ENCODE peak calls at places on chromosomes 11 and 22, in seven cellular contexts. One of them, this sample, is unnamed.

GRCh38 chr11:3880724-3881123 is 25.3 kb downstream of the STIM1 start:
- DNase-seq in DND-41: no peak
- DNase-seq in H7: no peak
- DNase-seq in CD8-positive, alpha-beta T cell: no peak
- DNase-seq in body of pancreas: no peak
- DNase-seq in fibroblast of mammary gland: peak
- DNase-seq in HCT116: no peak
- DNase-seq in this sample: no peak

GRCh38 chr11:130772266-130773227 is 143.7 kb downstream of the SNX19 start:
- DNase-seq in body of pancreas: peak
- DNase-seq in CD8-positive, alpha-beta T cell: no peak
- DNase-seq in DND-41: no peak
- DNase-seq in fibroblast of mammary gland: peak
- DNase-seq in H7: no peak
- DNase-seq in HCT116: no peak
- DNase-seq in this sample: no peak

GRCh38 chr11:63944987-63945386 is 6.2 kb downstream of the NAA40 start:
- DNase-seq in fibroblast of mammary gland: peak
- DNase-seq in HCT116: no peak
- DNase-seq in body of pancreas: peak
- DNase-seq in DND-41: no peak
- DNase-seq in CD8-positive, alpha-beta T cell: no peak
- DNase-seq in H7: no peak
- DNase-seq in this sample: no peak

GRCh38 chr22:43002198-43002577 is 12.8 kb downstream of the PACSIN2 start:
- DNase-seq in H7: no peak
- DNase-seq in HCT116: no peak
- DNase-seq in body of pancreas: no peak
- DNase-seq in DND-41: no peak
- DNase-seq in fibroblast of mammary gland: peak
- DNase-seq in CD8-positive, alpha-beta T cell: no peak
- DNase-seq in this sample: no peak

GRCh38 chr11:126592496-126593410 is 237.3 kb downstream of the ST3GAL4 start:
- DNase-seq in CD8-positive, alpha-beta T cell: no peak
- DNase-seq in fibroblast of mammary gland: no peak
- DNase-seq in HCT116: no peak
- DNase-seq in H7: peak
- DNase-seq in DND-41: no peak
- DNase-seq in body of pancreas: no peak
- DNase-seq in this sample: no peak

GRCh38 chr22:29717789-29718188 is 2.0 kb upstream of the CABP7 start:
- DNase-seq in fibroblast of mammary gland: no peak
- DNase-seq in H7: no peak
- DNase-seq in CD8-positive, alpha-beta T cell: no peak
- DNase-seq in DND-41: no peak
- DNase-seq in body of pancreas: no peak
- DNase-seq in HCT116: no peak
- DNase-seq in this sample: no peak

GRCh38 chr11:19979519-19979845 is 180.8 kb downstream of the DBX1 start:
- DNase-seq in H7: no peak
- DNase-seq in DND-41: no peak
- DNase-seq in body of pancreas: no peak
- DNase-seq in CD8-positive, alpha-beta T cell: no peak
- DNase-seq in fibroblast of mammary gland: no peak
- DNase-seq in HCT116: no peak
- DNase-seq in this sample: no peak

GRCh38 chr22:44883011-44883421 is 126.8 kb downstream of the PHF21B start:
- DNase-seq in H7: peak
- DNase-seq in HCT116: no peak
- DNase-seq in DND-41: no peak
- DNase-seq in body of pancreas: no peak
- DNase-seq in CD8-positive, alpha-beta T cell: no peak
- DNase-seq in fibroblast of mammary gland: no peak
- DNase-seq in this sample: no peak

GRCh38 chr11:132886335-132886734 is 646.0 kb downstream of the OPCML start:
- DNase-seq in DND-41: no peak
- DNase-seq in H7: no peak
- DNase-seq in fibroblast of mammary gland: no peak
- DNase-seq in HCT116: no peak
- DNase-seq in body of pancreas: no peak
- DNase-seq in CD8-positive, alpha-beta T cell: no peak
- DNase-seq in this sample: no peak

GRCh38 chr11:129505266-129505665 is 129.6 kb downstream of the BARX2 start:
- DNase-seq in fibroblast of mammary gland: no peak
- DNase-seq in DND-41: no peak
- DNase-seq in HCT116: no peak
- DNase-seq in H7: no peak
- DNase-seq in CD8-positive, alpha-beta T cell: no peak
- DNase-seq in body of pancreas: no peak
- DNase-seq in this sample: no peak

GRCh38 chr11:119907122-119907933 is 178.3 kb upstream of the NECTIN1 start:
- DNase-seq in H7: no peak
- DNase-seq in DND-41: no peak
- DNase-seq in body of pancreas: peak
- DNase-seq in CD8-positive, alpha-beta T cell: no peak
- DNase-seq in fibroblast of mammary gland: no peak
- DNase-seq in HCT116: no peak
- DNase-seq in this sample: no peak

GRCh38 chr11:5171856-5172255 is 17.3 kb upstream of the OR52A1 start:
- DNase-seq in body of pancreas: no peak
- DNase-seq in H7: no peak
- DNase-seq in CD8-positive, alpha-beta T cell: no peak
- DNase-seq in fibroblast of mammary gland: no peak
- DNase-seq in HCT116: no peak
- DNase-seq in DND-41: no peak
- DNase-seq in this sample: no peak

GRCh38 chr11:32259641-32260081 is 168.8 kb downstream of the RCN1 start:
- DNase-seq in H7: no peak
- DNase-seq in HCT116: no peak
- DNase-seq in body of pancreas: no peak
- DNase-seq in fibroblast of mammary gland: peak
- DNase-seq in CD8-positive, alpha-beta T cell: no peak
- DNase-seq in DND-41: peak
- DNase-seq in this sample: peak

GRCh38 chr11:32255876-32256275 is 165.0 kb downstream of the RCN1 start:
- DNase-seq in CD8-positive, alpha-beta T cell: no peak
- DNase-seq in HCT116: no peak
- DNase-seq in DND-41: no peak
- DNase-seq in H7: no peak
- DNase-seq in fibroblast of mammary gland: no peak
- DNase-seq in body of pancreas: no peak
- DNase-seq in this sample: no peak
- H3K4me3 ChIP-seq in CD8-positive, alpha-beta T cell: no peak
- H3K4me3 ChIP-seq in HCT116: no peak
- H3K4me3 ChIP-seq in DND-41: no peak
- H3K4me3 ChIP-seq in H7: no peak
- H3K4me3 ChIP-seq in fibroblast of mammary gland: no peak
- H3K4me3 ChIP-seq in body of pancreas: no peak
- H3K4me3 ChIP-seq in this sample: no peak

DNA sequence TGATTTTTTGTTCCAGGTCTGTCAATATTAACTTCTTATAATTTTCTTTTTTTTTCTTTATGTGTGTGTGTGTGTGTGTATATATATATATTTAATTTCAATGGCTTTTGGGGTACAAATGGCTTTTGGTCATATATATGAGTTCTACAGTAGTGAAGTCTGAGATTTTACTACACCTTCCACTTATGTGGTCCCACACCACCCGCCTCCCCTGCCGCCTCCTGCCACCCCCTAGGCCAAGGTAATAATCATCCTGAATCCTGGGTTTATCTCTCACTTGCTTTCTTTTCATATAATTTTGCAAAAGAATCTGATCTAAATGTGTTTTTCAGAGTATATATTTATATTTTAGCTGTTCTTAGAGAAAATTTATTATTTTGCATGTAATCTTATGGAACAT is 11.1 kb downstream of the NEAT1 start:
- DNase-seq in H7: no peak
- DNase-seq in body of pancreas: no peak
- DNase-seq in fibroblast of mammary gland: peak
- DNase-seq in CD8-positive, alpha-beta T cell: no peak
- DNase-seq in HCT116: no peak
- DNase-seq in DND-41: no peak
- DNase-seq in this sample: no peak
- H3K4me3 ChIP-seq in H7: no peak
- H3K4me3 ChIP-seq in body of pancreas: no peak
- H3K4me3 ChIP-seq in fibroblast of mammary gland: no peak
- H3K4me3 ChIP-seq in CD8-positive, alpha-beta T cell: no peak
- H3K4me3 ChIP-seq in HCT116: no peak
- H3K4me3 ChIP-seq in DND-41: no peak
- H3K4me3 ChIP-seq in this sample: no peak

DNA sequence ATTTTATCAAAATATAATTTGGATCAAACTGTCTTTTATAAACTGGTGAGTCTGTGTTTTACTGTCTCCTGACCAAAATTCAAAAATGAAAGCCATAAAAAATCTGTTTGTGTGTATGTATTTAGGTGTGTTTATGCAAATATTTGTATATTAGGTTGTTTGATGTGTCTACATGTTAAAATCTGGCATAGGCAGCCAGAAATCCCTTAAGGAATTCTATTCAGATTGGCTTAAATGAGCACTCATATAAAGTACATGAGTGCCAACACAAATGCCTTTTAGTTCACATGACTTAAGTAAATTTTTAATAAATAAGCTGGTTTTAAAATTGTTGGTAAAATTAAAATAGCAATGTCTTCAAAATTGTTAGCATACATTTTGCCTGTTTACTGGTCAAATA is 133.3 kb upstream of the GUCY1A2 start:
- DNase-seq in H7: no peak
- DNase-seq in body of pancreas: no peak
- DNase-seq in HCT116: no peak
- DNase-seq in fibroblast of mammary gland: no peak
- DNase-seq in DND-41: no peak
- DNase-seq in CD8-positive, alpha-beta T cell: no peak
- DNase-seq in this sample: no peak
- H3K4me3 ChIP-seq in H7: no peak
- H3K4me3 ChIP-seq in body of pancreas: no peak
- H3K4me3 ChIP-seq in HCT116: no peak
- H3K4me3 ChIP-seq in fibroblast of mammary gland: no peak
- H3K4me3 ChIP-seq in DND-41: no peak
- H3K4me3 ChIP-seq in CD8-positive, alpha-beta T cell: no peak
- H3K4me3 ChIP-seq in this sample: no peak

GRCh38 chr22:50732681-50733080 is 5.3 kb upstream of the ACR start:
- DNase-seq in H7: no peak
- DNase-seq in DND-41: no peak
- DNase-seq in body of pancreas: no peak
- DNase-seq in CD8-positive, alpha-beta T cell: no peak
- DNase-seq in HCT116: no peak
- DNase-seq in fibroblast of mammary gland: no peak
- DNase-seq in this sample: no peak
- H3K4me3 ChIP-seq in H7: no peak
- H3K4me3 ChIP-seq in DND-41: no peak
- H3K4me3 ChIP-seq in body of pancreas: no peak
- H3K4me3 ChIP-seq in CD8-positive, alpha-beta T cell: no peak
- H3K4me3 ChIP-seq in HCT116: no peak
- H3K4me3 ChIP-seq in fibroblast of mammary gland: no peak
- H3K4me3 ChIP-seq in this sample: no peak

GRCh38 chr11:12707500-12707880 is 33.3 kb downstream of the TEAD1 start:
- DNase-seq in CD8-positive, alpha-beta T cell: no peak
- DNase-seq in DND-41: no peak
- DNase-seq in HCT116: no peak
- DNase-seq in body of pancreas: no peak
- DNase-seq in fibroblast of mammary gland: no peak
- DNase-seq in H7: no peak
- DNase-seq in this sample: no peak
- H3K4me3 ChIP-seq in CD8-positive, alpha-beta T cell: no peak
- H3K4me3 ChIP-seq in DND-41: no peak
- H3K4me3 ChIP-seq in HCT116: no peak
- H3K4me3 ChIP-seq in body of pancreas: no peak
- H3K4me3 ChIP-seq in fibroblast of mammary gland: no peak
- H3K4me3 ChIP-seq in H7: no peak
- H3K4me3 ChIP-seq in this sample: no peak